ENCODE peak calls at places on chromosome 6, in ten cellular contexts. H is NCI-H1417; X is iPS-NIHi11; L is left ventricle myocardium inferior; Y is activated CD4-positive, alpha-beta T cell treated with anti-CD3 and anti-CD28 coated beads, Interleukin-2, amount 50 U/mL, for 24 hours; I is astrocyte of the spinal cord; E is OCI-LY7; A is AG10803; K is DMS153; V is endothelial cell of umbilical vein. W is an unnamed sample.

GRCh38 chr6:108260126-108260808 is 573 bp downstream of the SNX3 start:
- DNase-seq in H (peak), X (peak), L (peak), Y (no peak), I (peak), E (peak), A (peak), K (no peak), V (peak), W (peak)

GRCh38 chr6:136647363-136647763 is 97.1 kb upstream of the MAP7 start:
- DNase-seq in H (no peak), X (no peak), L (no peak), Y (peak), I (peak), E (no peak), A (peak), K (no peak), V (peak), W (peak)

GRCh38 chr6:42923656-42924055 is 5.6 kb upstream of the CNPY3 start:
- DNase-seq in H (peak), X (no peak), L (no peak), Y (no peak), I (no peak), E (no peak), A (peak), K (no peak), V (no peak), W (peak)

GRCh38 chr6:79570129-79570801 is 33.0 kb upstream of the LCA5 start:
- DNase-seq in H (peak), X (peak), L (no peak), Y (no peak), I (peak), E (no peak), A (peak), K (peak), V (peak), W (peak)

GRCh38 chr6:102026649-102027048 is 633.1 kb downstream of the GRIK2 start:
- DNase-seq in H (peak), X (no peak), L (no peak), Y (no peak), I (no peak), E (no peak), A (no peak), K (no peak), V (no peak), W (no peak)

GRCh38 chr6:77173472-77174074 is 289.7 kb downstream of the HTR1B start:
- DNase-seq in H (no peak), X (peak), L (no peak), Y (no peak), I (no peak), E (no peak), A (peak), K (no peak), V (no peak), W (peak)

GRCh38 chr6:154872605-154873004 is 122.5 kb upstream of the TIAM2 start:
- DNase-seq in H (peak), X (peak), L (no peak), Y (no peak), I (no peak), E (no peak), A (no peak), K (no peak), V (no peak), W (no peak)

GRCh38 chr6:131225959-131226358 is 90.7 kb downstream of the AKAP7 start:
- DNase-seq in H (peak), X (no peak), L (no peak), Y (no peak), I (no peak), E (no peak), A (no peak), K (no peak), V (no peak), W (no peak)

GRCh38 chr6:7106215-7106751 is 1.5 kb upstream of the RREB1 start:
- DNase-seq in H (no peak), X (no peak), L (no peak), Y (no peak), I (no peak), E (no peak), A (no peak), K (no peak), V (no peak), W (no peak)

GRCh38 chr6:43776799-43777776 is 7.1 kb downstream of the VEGFA start:
- DNase-seq in H (no peak), X (no peak), L (no peak), Y (no peak), I (no peak), E (no peak), A (no peak), K (no peak), V (no peak), W (no peak)

GRCh38 chr6:135323202-135323668 is 142.1 kb downstream of the MYB start:
- DNase-seq in H (no peak), X (no peak), L (no peak), Y (no peak), I (no peak), E (peak), A (no peak), K (no peak), V (no peak), W (no peak)

GRCh38 chr6:134267917-134268361 is 50.0 kb downstream of the SGK1 start:
- DNase-seq in H (peak), X (peak), L (no peak), Y (no peak), I (no peak), E (no peak), A (no peak), K (peak), V (no peak), W (no peak)

GRCh38 chr6:72560721-72561593 is 60.9 kb upstream of the KCNQ5 start:
- DNase-seq in H (no peak), X (no peak), L (no peak), Y (no peak), I (peak), E (peak), A (peak), K (no peak), V (no peak), W (no peak)

GRCh38 chr6:15131234-15132195 is 114.4 kb upstream of the JARID2 start:
- DNase-seq in H (no peak), X (no peak), L (no peak), Y (no peak), I (no peak), E (no peak), A (peak), K (no peak), V (no peak), W (no peak)

GRCh38 chr6:22747576-22747975 is 178.2 kb downstream of the HDGFL1 start:
- DNase-seq in H (no peak), X (no peak), L (no peak), Y (no peak), I (no peak), E (no peak), A (peak), K (no peak), V (no peak), W (no peak)

GRCh38 chr6:37176268-37177082 is 6.5 kb downstream of the PIM1 start:
- DNase-seq in H (no peak), X (no peak), L (no peak), Y (no peak), I (no peak), E (no peak), A (no peak), K (no peak), V (no peak), W (no peak)

GRCh38 chr6:168148231-168148849 is 69.3 kb upstream of the FRMD1 start:
- DNase-seq in H (peak), X (no peak), L (no peak), Y (no peak), I (no peak), E (no peak), A (no peak), K (no peak), V (no peak), W (no peak)

GRCh38 chr6:163122365-163122764 is 292.2 kb upstream of the QKI start:
- DNase-seq in H (no peak), X (no peak), L (no peak), Y (no peak), I (no peak), E (no peak), A (no peak), K (no peak), V (no peak), W (no peak)

GRCh38 chr6:45681860-45682488 is 304.2 kb upstream of the SUPT3H start:
- DNase-seq in H (peak), X (no peak), L (no peak), Y (no peak), I (no peak), E (peak), A (peak), K (no peak), V (no peak), W (no peak)

GRCh38 chr6:28474441-28475219 is 31.3 kb upstream of the ZSCAN23 start:
- DNase-seq in H (peak), X (peak), L (no peak), Y (no peak), I (peak), E (peak), A (peak), K (peak), V (peak), W (peak)

GRCh38 chr6:125952764-125953501 is 3.6 kb upstream of the HINT3 start:
- DNase-seq in H (peak), X (no peak), L (no peak), Y (no peak), I (no peak), E (peak), A (peak), K (no peak), V (peak), W (peak)

GRCh38 chr6:130467595-130467994 is 101.8 kb downstream of the TMEM200A start:
- DNase-seq in H (no peak), X (no peak), L (no peak), Y (no peak), I (no peak), E (no peak), A (no peak), K (no peak), V (no peak), W (no peak)